ENCODE peak calls at places on chromosomes 12 and 14, in seven cellular contexts. O is kidney epithelial cell, B is tibial artery, Q is prostate gland, P is psoas muscle, L is cardiac fibroblast, Y is lower leg skin. K is an unnamed sample.
A peak's percentile ranks its signal among the peaks of the same experiment; 100 is the strongest.

GRCh38 chr12:128816643-128816920 is 7.2 kb downstream of the SLC15A4 start:
- DNase-seq in O (no peak), B (no peak), Q (no peak), P (no peak), L (no peak), Y (no peak), K (no peak)

GRCh38 chr14:81384900-81385299 is 15.2 kb downstream of the STON2 start:
- DNase-seq in O (peak; percentile 92), B (no peak), Q (no peak), P (no peak), L (no peak), Y (no peak), K (peak; percentile 84)

GRCh38 chr12:116708826-116709756 is 28.8 kb downstream of the SPRING1 start:
- DNase-seq in O (no peak), B (peak; percentile 74), Q (peak; percentile 63), P (no peak), L (peak; percentile 63), Y (no peak), K (peak; percentile 49)

GRCh38 chr12:107759410-107759809 is 1.5 kb downstream of the PRDM4 start:
- DNase-seq in O (peak; percentile 85), B (no peak), Q (peak; percentile 22), P (no peak), L (peak; percentile 89), Y (no peak), K (peak; percentile 89)

GRCh38 chr14:92644166-92644565 is 104.3 kb downstream of the LGMN start:
- DNase-seq in O (peak; percentile 60), B (no peak), Q (no peak), P (no peak), L (peak; percentile 69), Y (no peak), K (peak; percentile 52)

GRCh38 chr12:53169644-53170043 is 10.9 kb upstream of the ZNF740 start:
- DNase-seq in O (no peak), B (no peak), Q (no peak), P (no peak), L (no peak), Y (peak; percentile 67), K (no peak)

GRCh38 chr12:93918262-93918661 is 230.1 kb upstream of the PLXNC1 start:
- DNase-seq in O (no peak), B (no peak), Q (no peak), P (no peak), L (peak; percentile 78), Y (no peak), K (peak; percentile 22)

GRCh38 chr14:63039800-63040380 is 5.4 kb downstream of the KCNH5 start:
- DNase-seq in O (peak; percentile 43), B (no peak), Q (no peak), P (no peak), L (peak; percentile 88), Y (no peak), K (peak; percentile 74)

GRCh38 chr12:67482751-67483661 is 165.5 kb upstream of the DYRK2 start:
- DNase-seq in O (peak; percentile 21), B (peak; percentile 75), Q (peak; percentile 47), P (peak; percentile 72), L (peak; percentile 27), Y (no peak), K (peak; percentile 64)

GRCh38 chr12:31629756-31630732 is 29.4 kb upstream of the ETFBKMT start:
- DNase-seq in O (no peak), B (no peak), Q (no peak), P (peak; percentile 57), L (peak; percentile 66), Y (no peak), K (peak; percentile 72)

GRCh38 chr12:96387981-96388380 is 12.3 kb downstream of the CDK17 start:
- DNase-seq in O (no peak), B (no peak), Q (peak; percentile 46), P (no peak), L (no peak), Y (no peak), K (no peak)

GRCh38 chr12:7374423-7375144 is 69.4 kb downstream of the CD163L1 start:
- DNase-seq in O (no peak), B (no peak), Q (no peak), P (peak; percentile 41), L (peak; percentile 34), Y (no peak), K (peak; percentile 8)

GRCh38 chr14:52834440-52834842 is 43.0 kb upstream of the GNPNAT1 start:
- DNase-seq in O (no peak), B (no peak), Q (no peak), P (no peak), L (peak; percentile 95), Y (no peak), K (peak; percentile 87)

GRCh38 chr12:48996794-48997718 is 2.1 kb downstream of the DDN start:
- DNase-seq in O (no peak), B (peak; percentile 88), Q (peak; percentile 69), P (peak; percentile 88), L (peak; percentile 75), Y (peak; percentile 95), K (peak; percentile 67)

GRCh38 chr14:75521415-75522199 is 662 bp upstream of the BATF start:
- DNase-seq in O (no peak), B (no peak), Q (no peak), P (no peak), L (no peak), Y (no peak), K (no peak)

GRCh38 chr14:75522224-75522764 is at the start of gene BATF:
- DNase-seq in O (no peak), B (no peak), Q (no peak), P (no peak), L (peak; percentile 39), Y (no peak), K (no peak)

GRCh38 chr14:75523771-75524171 is 1.5 kb downstream of the BATF start:
- DNase-seq in O (no peak), B (no peak), Q (no peak), P (no peak), L (peak; percentile 62), Y (no peak), K (no peak)

GRCh38 chr14:75520852-75521251 is 1.4 kb upstream of the BATF start:
- DNase-seq in O (no peak), B (no peak), Q (no peak), P (no peak), L (no peak), Y (no peak), K (no peak)

DNA sequence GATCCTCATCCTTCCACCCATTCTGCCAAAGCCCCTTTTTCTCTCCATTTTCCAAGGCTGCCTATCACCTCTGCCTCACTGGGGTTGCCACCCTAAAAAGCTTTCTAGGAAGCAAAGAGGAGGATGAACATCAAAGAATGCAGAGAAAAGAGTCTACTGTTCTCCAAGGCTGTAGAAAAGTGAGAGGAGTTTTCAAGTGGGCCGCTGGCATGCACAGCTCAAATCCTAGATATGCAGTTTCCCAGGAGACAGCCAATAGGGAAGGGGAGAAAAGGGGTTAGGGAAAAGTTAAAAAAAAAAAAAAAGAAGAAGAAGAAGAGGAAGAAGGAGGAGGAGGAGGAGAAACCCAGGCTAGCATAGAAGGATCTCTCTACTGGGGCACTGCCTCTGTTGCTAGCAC is 650 bp downstream of the BATF start:
- DNase-seq in O (no peak), B (no peak), Q (no peak), P (no peak), L (no peak), Y (no peak), K (no peak)
- H3K4me3 ChIP-seq in O (no peak overlapping the region), B (peak overlapping the region; percentile 35), Q (peak overlapping the region; percentile 6), P (peak overlapping the region; percentile 44), L (no peak overlapping the region), Y (no peak overlapping the region), K (no peak overlapping the region)

DNA sequence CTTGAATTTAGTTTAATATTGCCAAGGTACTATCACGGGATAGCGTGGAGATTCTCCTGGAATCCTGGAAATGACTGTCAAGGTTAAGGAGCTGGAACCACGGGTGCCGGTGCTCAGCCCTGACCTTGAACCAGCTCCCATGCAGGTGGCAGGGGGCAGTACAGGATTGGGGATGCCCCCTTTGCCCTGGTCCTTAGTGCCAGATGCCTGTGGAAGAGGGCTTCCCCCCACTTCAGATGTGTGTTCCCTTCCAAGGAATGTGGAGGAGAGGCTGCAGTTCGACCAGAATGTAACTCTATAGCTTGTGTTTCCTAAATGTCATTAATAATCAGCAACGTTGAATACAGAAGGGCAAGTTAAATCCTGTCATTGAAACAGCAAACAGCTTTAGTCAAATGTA is 258.9 kb downstream of the VRK1 start:
- DNase-seq in O (no peak), B (no peak), Q (peak; percentile 8), P (no peak), L (no peak), Y (no peak), K (no peak)
- TF ChIP-seq CTCF in O (no peak), B (no peak), Q (no peak), P (no peak), L (no peak), Y (no peak), K (no peak)

GRCh38 chr12:79298511-79298910 is 392.3 kb downstream of the PAWR start:
- DNase-seq in O (no peak), B (no peak), Q (no peak), P (no peak), L (peak; percentile 38), Y (no peak), K (no peak)

GRCh38 chr12:79301181-79301580 is 389.6 kb downstream of the PAWR start:
- DNase-seq in O (no peak), B (no peak), Q (no peak), P (no peak), L (no peak), Y (no peak), K (no peak)

GRCh38 chr12:79299447-79300198 is 391.1 kb downstream of the PAWR start:
- DNase-seq in O (no peak), B (no peak), Q (no peak), P (no peak), L (no peak), Y (no peak), K (no peak)

GRCh38 chr12:79302171-79302841 is 388.5 kb downstream of the PAWR start:
- DNase-seq in O (no peak), B (no peak), Q (no peak), P (no peak), L (no peak), Y (no peak), K (no peak)

DNA sequence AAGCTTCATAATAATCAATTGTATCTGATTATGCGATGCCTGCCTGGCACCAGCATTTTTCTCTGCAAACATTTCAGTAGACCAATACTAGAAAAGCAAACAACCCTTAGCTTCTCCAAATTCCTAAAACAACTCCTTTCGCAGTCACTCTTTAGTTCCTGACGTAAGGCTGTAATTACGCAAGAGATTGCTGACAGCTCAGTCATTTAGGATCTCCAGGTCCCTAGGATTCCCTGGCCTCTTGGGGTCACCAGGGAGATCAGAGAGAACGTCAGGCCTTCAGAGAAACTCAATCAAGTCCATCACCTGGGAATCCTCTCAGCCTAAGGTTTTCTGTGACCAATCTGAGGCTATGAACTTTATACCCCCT is 390.6 kb downstream of the PAWR start:
- DNase-seq in O (no peak), B (no peak), Q (no peak), P (no peak), L (peak; percentile 82), Y (no peak), K (peak; percentile 41)
- H3K4me3 ChIP-seq in O (no peak overlapping the region), B (no peak overlapping the region), Q (no peak overlapping the region), P (no peak overlapping the region), L (no peak overlapping the region), Y (no peak overlapping the region), K (no peak overlapping the region)

GRCh38 chr14:64478634-64479250 is 13.4 kb downstream of the AKAP5 start:
- DNase-seq in O (no peak), B (no peak), Q (no peak), P (no peak), L (peak; percentile 60), Y (no peak), K (peak; percentile 47)
- TF ChIP-seq CTCF in O (no peak), B (peak; percentile 46), Q (no peak), P (peak; percentile 32), L (peak; percentile 14), Y (no peak), K (peak; percentile 27)

K was measured in astrocyte of the spinal cord.